ENCODE peak calls at places on chromosomes 11 and 22, in seven cellular contexts. P is NCI-H1436; J is NAMALWA; R is NCI-H1092 treated with DMSO at 0.1 percent for 48 hours; B is activated naive CD8-positive, alpha-beta T cell treated with anti-CD3 and anti-CD28 coated beads, Interleukin-2, amount 50 U/mL, for 24 hours; A is fibroblast of lung; F is prostate gland. N is an unnamed sample.

GRCh38 chr11:28106351-28107043 is 1.5 kb downstream of the KIF18A start:
- DNase-seq in B (no peak), J (peak), P (no peak), R (no peak), A (no peak), F (no peak), N (no peak)

GRCh38 chr22:22462813-22463567 is 45.6 kb downstream of the ZNF280B start:
- DNase-seq in B (no peak), F (no peak), R (no peak), A (no peak), J (peak), P (no peak), N (no peak)

GRCh38 chr11:8068605-8069221 is 12.3 kb upstream of the TUB start:
- DNase-seq in J (no peak), F (no peak), R (peak), B (no peak), P (no peak), A (peak), N (no peak)

GRCh38 chr11:94550513-94550912 is 6.8 kb downstream of the FUT4 start:
- DNase-seq in R (no peak), A (no peak), P (no peak), B (no peak), F (no peak), J (no peak), N (no peak)

GRCh38 chr11:61854966-61855714 is 27.0 kb downstream of the FADS2 start:
- DNase-seq in A (no peak), P (no peak), B (no peak), F (no peak), J (no peak), R (no peak), N (no peak)

GRCh38 chr22:22576244-22576988 is 17.4 kb upstream of the PRAME start:
- DNase-seq in R (peak), P (peak), A (peak), B (peak), F (no peak), J (peak), N (no peak)

GRCh38 chr22:37176464-37177061 is 11.5 kb downstream of the C1QTNF6 start:
- DNase-seq in R (no peak), P (no peak), F (peak), J (no peak), A (peak), B (no peak), N (no peak)

GRCh38 chr22:23213031-23213555 is 32.8 kb downstream of the BCR start:
- DNase-seq in A (no peak), J (no peak), P (no peak), F (no peak), B (no peak), R (no peak), N (no peak)

GRCh38 chr22:24007253-24008021 is 2.2 kb upstream of the GSTT4 start:
- DNase-seq in F (no peak), B (no peak), A (no peak), P (no peak), R (no peak), J (no peak), N (no peak)

GRCh38 chr11:118100691-118101232 is 14.0 kb upstream of the SMIM35 start:
- DNase-seq in R (no peak), B (no peak), F (no peak), J (no peak), P (no peak), A (no peak), N (no peak)

GRCh38 chr11:124071622-124071948 is 30.5 kb upstream of the OR10G7 start:
- DNase-seq in B (no peak), F (no peak), R (no peak), J (no peak), P (no peak), A (no peak), N (no peak)